ENCODE peak calls at places on chromosome 20, in nine cellular contexts. A is CD8-positive, alpha-beta T cell; P is aorta; V is fibroblast of lung; I is NCI-H187 treated with DMSO at 0.1 percent for 48 hours; T is nucleus accumbens; O is naive thymus-derived CD8-positive, alpha-beta T cell; Z is activated T-cell treated with anti-CD3 and anti-CD28 coated beads for 48 hours; U is stromal cell of bone marrow. L is an unnamed sample.

GRCh38 chr20:35572838-35573237 is 31.0 kb downstream of the ERGIC3 start:
- DNase-seq in U (no peak), T (no peak), P (no peak), O (no peak), A (no peak), V (no peak), I (no peak), Z (no peak), L (no peak)

GRCh38 chr20:21618697-21619421 is 86.6 kb upstream of the PAX1 start:
- DNase-seq in A (no peak), O (no peak), I (no peak), V (no peak), Z (no peak), T (no peak), P (no peak), U (no peak), L (no peak)

GRCh38 chr20:57616143-57616951 is 3.9 kb downstream of the ZBP1 start:
- DNase-seq in P (peak; percentile 23), I (no peak), A (no peak), V (no peak), U (no peak), Z (no peak), T (no peak), O (no peak), L (no peak)

GRCh38 chr20:23061713-23062561 is 12.5 kb upstream of the THBD start:
- DNase-seq in Z (no peak), I (no peak), A (no peak), T (no peak), U (peak; percentile 70), V (peak; percentile 68), P (peak; percentile 75), O (no peak), L (peak; percentile 70)

GRCh38 chr20:59736366-59736765 is 132.0 kb downstream of the PHACTR3 start:
- DNase-seq in V (no peak), A (no peak), P (peak; percentile 23), O (no peak), Z (no peak), I (no peak), U (no peak), T (no peak), L (no peak)

GRCh38 chr20:61922936-61923335 is 142.7 kb downstream of the TAF4 start:
- DNase-seq in U (no peak), A (no peak), I (no peak), V (no peak), T (no peak), Z (no peak), P (no peak), O (no peak), L (no peak)

GRCh38 chr20:24163501-24163900 is 174.9 kb upstream of the GGTLC1 start:
- DNase-seq in V (no peak), Z (no peak), T (no peak), A (no peak), I (no peak), U (no peak), O (no peak), P (no peak), L (no peak)

GRCh38 chr20:51790256-51790655 is 12.1 kb downstream of the SALL4 start:
- DNase-seq in O (no peak), A (no peak), U (no peak), Z (no peak), P (no peak), V (no peak), T (no peak), I (no peak), L (no peak)

GRCh38 chr20:32484221-32485125 is 100.7 kb downstream of the NOL4L start:
- DNase-seq in U (no peak), P (peak; percentile 70), A (peak; percentile 43), V (peak; percentile 27), O (no peak), T (no peak), I (no peak), Z (no peak), L (peak; percentile 57)

GRCh38 chr20:62938105-62938888 is at the start of gene GID8:
- DNase-seq in O (peak; percentile 31), T (no peak), I (no peak), Z (peak; percentile 49), V (peak; percentile 49), A (peak; percentile 50), P (no peak), U (no peak), L (peak; percentile 49)

GRCh38 chr20:4152696-4153235 is 137.4 kb upstream of the RNF24 start:
- DNase-seq in Z (no peak), P (no peak), O (no peak), I (no peak), A (no peak), T (no peak), V (no peak), U (peak; percentile 57), L (no peak)

GRCh38 chr20:22577515-22578220 is 6.7 kb downstream of the FOXA2 start:
- DNase-seq in A (no peak), Z (no peak), U (no peak), O (no peak), P (no peak), V (no peak), I (no peak), T (no peak), L (peak; percentile 68)

GRCh38 chr20:19544684-19545083 is 213.4 kb upstream of the RIN2 start:
- DNase-seq in T (no peak), V (no peak), P (no peak), I (no peak), Z (no peak), O (no peak), A (no peak), U (no peak), L (no peak)

GRCh38 chr20:62133864-62134263 is 9.3 kb downstream of the PSMA7 start:
- DNase-seq in U (no peak), Z (no peak), A (no peak), V (no peak), T (no peak), I (no peak), P (no peak), O (no peak), L (no peak)

GRCh38 chr20:35093245-35093884 is 758 bp upstream of the TRPC4AP start:
- DNase-seq in O (no peak), A (no peak), P (no peak), U (peak; percentile 71), V (peak; percentile 80), I (no peak), Z (peak; percentile 13), T (no peak), L (no peak)

GRCh38 chr20:54257090-54257816 is 49.4 kb downstream of the PFDN4 start:
- DNase-seq in O (no peak), I (no peak), P (no peak), Z (no peak), U (peak; percentile 72), V (peak; percentile 95), T (no peak), A (no peak), L (no peak)

GRCh38 chr20:5996765-5997164 is 46.3 kb downstream of the MCM8 start:
- DNase-seq in Z (no peak), T (no peak), I (no peak), A (peak; percentile 49), V (no peak), P (no peak), O (peak; percentile 20), U (no peak), L (no peak)

GRCh38 chr20:16407251-16408067 is 165.8 kb downstream of the KIF16B start:
- DNase-seq in A (no peak), V (peak; percentile 6), T (no peak), P (no peak), U (no peak), O (no peak), Z (no peak), I (no peak), L (no peak)

GRCh38 chr20:31967830-31968249 is at the start of gene XKR7:
- DNase-seq in U (no peak), Z (no peak), V (no peak), I (peak; percentile 58), T (no peak), O (no peak), P (no peak), A (peak; percentile 11), L (peak; percentile 62)

GRCh38 chr20:21147593-21147992 is 21.7 kb downstream of the KIZ start:
- DNase-seq in P (no peak), O (no peak), I (no peak), T (no peak), Z (no peak), U (peak; percentile 8), V (no peak), A (no peak), L (no peak)

GRCh38 chr20:34669094-34669493 is 7.8 kb downstream of the PIGU start:
- DNase-seq in P (no peak), I (no peak), Z (no peak), A (no peak), T (no peak), U (no peak), O (no peak), V (no peak), L (no peak)

GRCh38 chr20:47493954-47494293 is 7.8 kb upstream of the NCOA3 start:
- DNase-seq in I (no peak), Z (no peak), O (no peak), U (no peak), V (no peak), P (no peak), A (no peak), T (no peak), L (no peak)

GRCh38 chr20:11924923-11925322 is 7.2 kb downstream of the BTBD3 start:
- DNase-seq in O (no peak), I (no peak), U (no peak), Z (no peak), T (no peak), A (no peak), P (no peak), V (no peak), L (no peak)

GRCh38 chr20:90651-91050 is 3.2 kb downstream of the DEFB125 start:
- DNase-seq in P (no peak), V (no peak), U (no peak), I (no peak), A (no peak), T (no peak), Z (no peak), O (no peak), L (no peak)

GRCh38 chr20:10551732-10552724 is 116.9 kb downstream of the SLX4IP start:
- DNase-seq in P (no peak), U (no peak), V (no peak), O (no peak), T (no peak), I (no peak), A (no peak), Z (no peak), L (peak; percentile 53)

GRCh38 chr20:60960500-60960899 is 291.6 kb upstream of the CDH4 start:
- DNase-seq in V (no peak), T (no peak), Z (no peak), U (no peak), P (no peak), I (no peak), A (no peak), O (no peak), L (no peak)

GRCh38 chr20:58852559-58853271 is at the start of gene GNAS:
- DNase-seq in A (peak; percentile 48), Z (peak; percentile 57), T (peak; percentile 13), U (peak; percentile 27), I (no peak), P (peak; percentile 73), V (peak; percentile 56), O (peak; percentile 37), L (peak; percentile 86)

GRCh38 chr20:49276201-49276894 is 1.5 kb downstream of the ZNFX1 start:
- DNase-seq in T (no peak), I (no peak), V (peak; percentile 78), A (peak; percentile 54), Z (no peak), O (no peak), P (no peak), U (peak; percentile 58), L (no peak)

GRCh38 chr20:50930139-50931047 is 844 bp downstream of the ADNP start:
- DNase-seq in T (no peak), Z (peak; percentile 24), V (no peak), P (peak; percentile 48), O (peak; percentile 11), I (no peak), A (peak; percentile 31), U (no peak), L (no peak)

L was measured in WTC11.